ENCODE peak calls at places on chromosomes 11 and 22, in four cellular contexts. One of them, this sample, is unnamed.

GRCh38 chr11:69513663-69514062 is 32.2 kb downstream of the LINC01488 start:
- DNase-seq in EH: no peak
- DNase-seq in activated CD8-positive, alpha-beta memory T cell treated with anti-CD3 and anti-CD28 coated beads for 4 hours: no peak
- DNase-seq in heart right ventricle: no peak
- DNase-seq in this sample: no peak

GRCh38 chr22:46108564-46109473 is 41.5 kb upstream of the PPARA start:
- DNase-seq in heart right ventricle: peak
- DNase-seq in activated CD8-positive, alpha-beta memory T cell treated with anti-CD3 and anti-CD28 coated beads for 4 hours: no peak
- DNase-seq in EH: peak
- DNase-seq in this sample: peak

GRCh38 chr22:43698403-43698802 is 113.7 kb downstream of the EFCAB6 start:
- DNase-seq in EH: no peak
- DNase-seq in heart right ventricle: no peak
- DNase-seq in activated CD8-positive, alpha-beta memory T cell treated with anti-CD3 and anti-CD28 coated beads for 4 hours: no peak
- DNase-seq in this sample: no peak

GRCh38 chr22:48245119-48245485 is 1482.7 kb downstream of the TBC1D22A start:
- DNase-seq in heart right ventricle: no peak
- DNase-seq in EH: no peak
- DNase-seq in activated CD8-positive, alpha-beta memory T cell treated with anti-CD3 and anti-CD28 coated beads for 4 hours: no peak
- DNase-seq in this sample: no peak

GRCh38 chr11:114296190-114296978 is at the start of gene NNMT:
- DNase-seq in EH: peak
- DNase-seq in heart right ventricle: peak
- DNase-seq in activated CD8-positive, alpha-beta memory T cell treated with anti-CD3 and anti-CD28 coated beads for 4 hours: no peak
- DNase-seq in this sample: peak

GRCh38 chr11:19992998-19993397 is 167.3 kb downstream of the DBX1 start:
- DNase-seq in activated CD8-positive, alpha-beta memory T cell treated with anti-CD3 and anti-CD28 coated beads for 4 hours: no peak
- DNase-seq in heart right ventricle: no peak
- DNase-seq in EH: no peak
- DNase-seq in this sample: no peak

GRCh38 chr11:73308003-73308962 is at the start of gene ARHGEF17:
- DNase-seq in EH: peak
- DNase-seq in activated CD8-positive, alpha-beta memory T cell treated with anti-CD3 and anti-CD28 coated beads for 4 hours: peak
- DNase-seq in heart right ventricle: peak
- DNase-seq in this sample: peak

GRCh38 chr11:114678125-114679036 is at the start of gene NXPE2:
- DNase-seq in EH: peak
- DNase-seq in activated CD8-positive, alpha-beta memory T cell treated with anti-CD3 and anti-CD28 coated beads for 4 hours: no peak
- DNase-seq in heart right ventricle: no peak
- DNase-seq in this sample: peak

GRCh38 chr22:44025171-44026065 is 1.3 kb downstream of the PARVB start:
- DNase-seq in heart right ventricle: peak
- DNase-seq in EH: no peak
- DNase-seq in activated CD8-positive, alpha-beta memory T cell treated with anti-CD3 and anti-CD28 coated beads for 4 hours: no peak
- DNase-seq in this sample: no peak

GRCh38 chr11:703515-703914 is 2.5 kb upstream of the EPS8L2 start:
- DNase-seq in heart right ventricle: no peak
- DNase-seq in activated CD8-positive, alpha-beta memory T cell treated with anti-CD3 and anti-CD28 coated beads for 4 hours: no peak
- DNase-seq in EH: no peak
- DNase-seq in this sample: no peak